ENCODE peak calls at places on chromosomes 7 and 10, in eight cellular contexts. One of them, this sample, is unnamed.

GRCh38 chr7:155804897-155805825 is 7.1 kb downstream of the SHH start:
- DNase-seq in fibroblast of mammary gland: peak
- DNase-seq in amygdala: peak
- DNase-seq in HS-27A: no peak
- DNase-seq in NCI-H1105: peak
- DNase-seq in neural crest cell: peak
- DNase-seq in GM23338: peak
- DNase-seq in A549: peak
- DNase-seq in this sample: peak

GRCh38 chr10:36499696-36500095 is 625.7 kb upstream of the ANKRD30A start:
- DNase-seq in fibroblast of mammary gland: peak
- DNase-seq in neural crest cell: no peak
- DNase-seq in amygdala: no peak
- DNase-seq in HS-27A: no peak
- DNase-seq in GM23338: no peak
- DNase-seq in A549: no peak
- DNase-seq in NCI-H1105: no peak
- DNase-seq in this sample: no peak

GRCh38 chr10:99296605-99297004 is 32.6 kb upstream of the CNNM1 start:
- DNase-seq in GM23338: no peak
- DNase-seq in HS-27A: no peak
- DNase-seq in NCI-H1105: no peak
- DNase-seq in neural crest cell: no peak
- DNase-seq in A549: no peak
- DNase-seq in fibroblast of mammary gland: no peak
- DNase-seq in amygdala: no peak
- DNase-seq in this sample: no peak

GRCh38 chr10:126126023-126126422 is 229.7 kb downstream of the FANK1 start:
- DNase-seq in fibroblast of mammary gland: no peak
- DNase-seq in NCI-H1105: no peak
- DNase-seq in A549: no peak
- DNase-seq in HS-27A: no peak
- DNase-seq in amygdala: no peak
- DNase-seq in GM23338: no peak
- DNase-seq in neural crest cell: no peak
- DNase-seq in this sample: no peak

GRCh38 chr7:373818-374705 is 84.1 kb downstream of the FOXL3 start:
- DNase-seq in GM23338: no peak
- DNase-seq in A549: no peak
- DNase-seq in neural crest cell: no peak
- DNase-seq in NCI-H1105: no peak
- DNase-seq in HS-27A: no peak
- DNase-seq in fibroblast of mammary gland: no peak
- DNase-seq in amygdala: no peak
- DNase-seq in this sample: no peak

GRCh38 chr7:51233375-51233774 is 83.2 kb downstream of the COBL start:
- DNase-seq in HS-27A: no peak
- DNase-seq in NCI-H1105: no peak
- DNase-seq in neural crest cell: no peak
- DNase-seq in GM23338: no peak
- DNase-seq in amygdala: no peak
- DNase-seq in fibroblast of mammary gland: no peak
- DNase-seq in A549: no peak
- DNase-seq in this sample: no peak

GRCh38 chr7:32515890-32516550 is 20.7 kb downstream of the AVL9 start:
- DNase-seq in neural crest cell: no peak
- DNase-seq in HS-27A: no peak
- DNase-seq in fibroblast of mammary gland: no peak
- DNase-seq in GM23338: no peak
- DNase-seq in amygdala: no peak
- DNase-seq in NCI-H1105: no peak
- DNase-seq in A549: no peak
- DNase-seq in this sample: no peak

GRCh38 chr10:43230909-43231522 is 35.8 kb downstream of the RASGEF1A start:
- DNase-seq in A549: no peak
- DNase-seq in neural crest cell: no peak
- DNase-seq in fibroblast of mammary gland: no peak
- DNase-seq in amygdala: no peak
- DNase-seq in NCI-H1105: no peak
- DNase-seq in GM23338: no peak
- DNase-seq in HS-27A: no peak
- DNase-seq in this sample: no peak

GRCh38 chr7:76310102-76310957 is 7.9 kb downstream of the HSPB1 start:
- DNase-seq in A549: no peak
- DNase-seq in neural crest cell: no peak
- DNase-seq in GM23338: no peak
- DNase-seq in HS-27A: no peak
- DNase-seq in NCI-H1105: peak
- DNase-seq in fibroblast of mammary gland: no peak
- DNase-seq in amygdala: peak
- DNase-seq in this sample: no peak

GRCh38 chr10:22210267-22210666 is 7.5 kb downstream of the EBLN1 start:
- DNase-seq in amygdala: no peak
- DNase-seq in HS-27A: no peak
- DNase-seq in neural crest cell: no peak
- DNase-seq in GM23338: no peak
- DNase-seq in NCI-H1105: no peak
- DNase-seq in fibroblast of mammary gland: no peak
- DNase-seq in A549: no peak
- DNase-seq in this sample: no peak

GRCh38 chr10:75018233-75018632 is 93.2 kb upstream of the SAMD8 start:
- DNase-seq in fibroblast of mammary gland: no peak
- DNase-seq in neural crest cell: no peak
- DNase-seq in HS-27A: no peak
- DNase-seq in NCI-H1105: no peak
- DNase-seq in amygdala: no peak
- DNase-seq in GM23338: no peak
- DNase-seq in A549: no peak
- DNase-seq in this sample: no peak

GRCh38 chr7:75920431-75921161 is 5.6 kb downstream of the POR start:
- DNase-seq in neural crest cell: no peak
- DNase-seq in fibroblast of mammary gland: peak
- DNase-seq in GM23338: no peak
- DNase-seq in HS-27A: no peak
- DNase-seq in amygdala: no peak
- DNase-seq in NCI-H1105: no peak
- DNase-seq in A549: no peak
- DNase-seq in this sample: no peak

GRCh38 chr7:2043316-2044039 is 189.3 kb downstream of the MAD1L1 start:
- DNase-seq in neural crest cell: no peak
- DNase-seq in fibroblast of mammary gland: no peak
- DNase-seq in A549: no peak
- DNase-seq in HS-27A: no peak
- DNase-seq in amygdala: no peak
- DNase-seq in NCI-H1105: no peak
- DNase-seq in GM23338: no peak
- DNase-seq in this sample: no peak

GRCh38 chr10:15348579-15348978 is 22.5 kb downstream of the FAM171A1 start:
- DNase-seq in NCI-H1105: peak
- DNase-seq in fibroblast of mammary gland: peak
- DNase-seq in HS-27A: no peak
- DNase-seq in amygdala: no peak
- DNase-seq in GM23338: peak
- DNase-seq in neural crest cell: no peak
- DNase-seq in A549: no peak
- DNase-seq in this sample: no peak

This sample was measured in KG1.